ENCODE peak calls at places on chromosomes 12 and 14, in five cellular contexts. D is HCT116; A is amniotic stem cell; S is activated CD4-positive, alpha-beta T cell treated with anti-CD3 and anti-CD28 coated beads for 36 hours; H is choroid plexus epithelial cell. G is an unnamed sample.

GRCh38 chr12:131137836-131138637 is 184.3 kb downstream of the ADGRD1 start:
- DNase-seq in H (peak), D (no peak), A (no peak), S (no peak), G (no peak)

GRCh38 chr12:121534495-121535148 is 46.2 kb downstream of the KDM2B start:
- DNase-seq in H (no peak), A (no peak), S (peak), D (no peak), G (no peak)

GRCh38 chr14:65864549-65864948 is 452.0 kb downstream of the FUT8 start:
- DNase-seq in D (no peak), A (no peak), S (no peak), H (no peak), G (no peak)

GRCh38 chr14:73236157-73236556 is 1.1 kb upstream of the PAPLN start:
- DNase-seq in S (no peak), H (no peak), A (no peak), D (no peak), G (no peak)

GRCh38 chr14:61385002-61385685 is 63.8 kb downstream of the PRKCH start:
- DNase-seq in D (no peak), S (peak), H (no peak), A (no peak), G (no peak)

GRCh38 chr12:65278576-65279386 is at the start of gene MSRB3:
- DNase-seq in H (peak), A (peak), D (peak), S (peak), G (no peak)

GRCh38 chr12:111645433-111645832 is 40.3 kb downstream of the BRAP start:
- DNase-seq in H (peak), A (no peak), S (no peak), D (no peak), G (no peak)

GRCh38 chr12:34198924-34199323 is 176.6 kb downstream of the ALG10 start:
- DNase-seq in A (no peak), S (no peak), D (no peak), H (no peak), G (no peak)

GRCh38 chr14:33788116-33788515 is 162.8 kb downstream of the EGLN3 start:
- DNase-seq in D (no peak), H (no peak), A (no peak), S (no peak), G (no peak)

GRCh38 chr14:105055334-105055733 is 9.9 kb downstream of the GPR132 start:
- DNase-seq in H (no peak), S (no peak), D (no peak), A (no peak), G (no peak)

GRCh38 chr12:123115409-123116111 is 35.3 kb downstream of the PITPNM2 start:
- DNase-seq in S (peak), D (no peak), H (peak), A (peak), G (no peak)

GRCh38 chr12:100953217-100953616 is 158.6 kb downstream of the ANO4 start:
- DNase-seq in D (no peak), A (no peak), S (no peak), H (peak), G (no peak)

GRCh38 chr12:52347016-52347415 is 20.3 kb downstream of the KRT85 start:
- DNase-seq in S (no peak), D (no peak), H (no peak), A (no peak), G (no peak)

GRCh38 chr12:28793767-28794166 is 355.3 kb upstream of the FAR2 start:
- DNase-seq in S (no peak), D (no peak), H (no peak), A (no peak), G (no peak)

GRCh38 chr14:85475113-85475512 is 54.8 kb upstream of the FLRT2 start:
- DNase-seq in H (peak), S (no peak), D (no peak), A (no peak), G (peak)

GRCh38 chr12:50568338-50569155 is 63.8 kb downstream of the DIP2B start:
- DNase-seq in S (no peak), D (no peak), H (peak), A (no peak), G (no peak)

GRCh38 chr14:76350671-76351070 is 25.3 kb upstream of the ESRRB start:
- DNase-seq in S (no peak), A (no peak), D (no peak), H (no peak), G (no peak)

GRCh38 chr12:20798561-20798960 is 11.9 kb upstream of the SLCO1B3 start:
- DNase-seq in D (peak), A (no peak), H (peak), S (no peak), G (peak)

GRCh38 chr14:69090187-69090789 is 62.6 kb downstream of the DCAF5 start:
- DNase-seq in H (peak), S (peak), D (peak), A (no peak), G (no peak)

GRCh38 chr12:52305921-52306705 is 14.8 kb upstream of the KRT81 start:
- DNase-seq in S (no peak), A (no peak), H (no peak), D (no peak), G (no peak)

GRCh38 chr12:16325426-16325825 is 22.0 kb upstream of the MGST1 start:
- DNase-seq in D (no peak), A (no peak), S (no peak), H (no peak), G (no peak)

GRCh38 chr14:73888460-73888725 is 1.7 kb downstream of the ZNF410 start:
- DNase-seq in S (no peak), A (no peak), H (peak), D (no peak), G (no peak)